ENCODE peak calls at places on chromosomes 12 and 14, in ten cellular contexts. D, N, U, J, A, G, S, I, H and V are unnamed samples.

GRCh38 chr12:39571351-39571750 is 48.3 kb downstream of the ABCD2 start:
- DNase-seq in D (no peak), N (no peak), U (no peak), J (no peak), A (no peak), G (no peak), S (no peak), I (no peak), H (no peak), V (no peak)

GRCh38 chr12:59401862-59402261 is 194.0 kb upstream of the SLC16A7 start:
- DNase-seq in D (no peak), N (no peak), U (no peak), J (no peak), A (no peak), G (no peak), S (no peak), I (no peak), H (no peak), V (no peak)

GRCh38 chr12:90305379-90305778 is 596.7 kb upstream of the ATP2B1 start:
- DNase-seq in D (no peak), N (no peak), U (no peak), J (no peak), A (no peak), G (no peak), S (no peak), I (no peak), H (no peak), V (no peak)

GRCh38 chr14:54738009-54738408 is 164.6 kb downstream of the GCH1 start:
- DNase-seq in D (no peak), N (no peak), U (no peak), J (no peak), A (no peak), G (peak; percentile 16), S (no peak), I (no peak), H (no peak), V (no peak)

GRCh38 chr14:55297611-55298323 is 26.5 kb downstream of the FBXO34 start:
- DNase-seq in D (peak; percentile 64), N (no peak), U (no peak), J (no peak), A (no peak), G (peak; percentile 69), S (no peak), I (no peak), H (peak; percentile 8), V (peak; percentile 46)

GRCh38 chr14:20630340-20631022 is 11.0 kb downstream of the OR6S1 start:
- DNase-seq in D (peak; percentile 65), N (peak; percentile 18), U (no peak), J (peak; percentile 57), A (no peak), G (peak; percentile 84), S (peak; percentile 49), I (no peak), H (peak; percentile 34), V (peak; percentile 61)

GRCh38 chr14:89540009-89540829 is 123.2 kb upstream of the FOXN3 start:
- DNase-seq in D (no peak), N (peak; percentile 15), U (no peak), J (peak; percentile 74), A (no peak), G (no peak), S (no peak), I (no peak), H (no peak), V (no peak)

GRCh38 chr14:104319489-104320241 is 181.3 kb downstream of the KIF26A start:
- DNase-seq in D (no peak), N (no peak), U (no peak), J (no peak), A (no peak), G (no peak), S (no peak), I (peak; percentile 45), H (no peak), V (no peak)

GRCh38 chr14:61710853-61711817 is 15.8 kb downstream of the HIF1A start:
- DNase-seq in D (no peak), N (no peak), U (no peak), J (peak; percentile 37), A (no peak), G (peak; percentile 34), S (no peak), I (no peak), H (no peak), V (no peak)

GRCh38 chr14:61718039-61718438 is 22.7 kb downstream of the HIF1A start:
- DNase-seq in D (no peak), N (no peak), U (no peak), J (no peak), A (no peak), G (no peak), S (no peak), I (no peak), H (no peak), V (no peak)

GRCh38 chr14:61716956-61717355 is 21.6 kb downstream of the HIF1A start:
- DNase-seq in D (no peak), N (no peak), U (no peak), J (peak; percentile 63), A (no peak), G (no peak), S (no peak), I (no peak), H (no peak), V (no peak)

GRCh38 chr14:61713724-61714437 is 18.6 kb downstream of the HIF1A start:
- DNase-seq in D (no peak), N (no peak), U (no peak), J (no peak), A (no peak), G (no peak), S (no peak), I (no peak), H (no peak), V (no peak)

GRCh38 chr14:61712137-61712536 is 16.8 kb downstream of the HIF1A start:
- DNase-seq in D (no peak), N (no peak), U (no peak), J (peak; percentile 23), A (no peak), G (no peak), S (no peak), I (no peak), H (no peak), V (no peak)
- H3K4me3 ChIP-seq in D (no peak overlapping the region), N (no peak overlapping the region), U (no peak overlapping the region), J (peak overlapping the region; percentile 21), A (no peak overlapping the region), G (no peak overlapping the region), S (no peak overlapping the region), I (no peak overlapping the region), H (no peak overlapping the region), V (no peak overlapping the region)

GRCh38 chr12:462936-463705 is 3.4 kb downstream of the B4GALNT3 start:
- DNase-seq in D (no peak), N (no peak), U (no peak), J (no peak), A (no peak), G (no peak), S (no peak), I (no peak), H (peak; percentile 30), V (no peak)

GRCh38 chr12:459050-459429 is 699 bp upstream of the B4GALNT3 start:
- DNase-seq in D (no peak), N (no peak), U (no peak), J (no peak), A (no peak), G (no peak), S (no peak), I (no peak), H (no peak), V (no peak)

GRCh38 chr12:459430-460258 is at the start of gene B4GALNT3:
- DNase-seq in D (peak; percentile 28), N (no peak), U (no peak), J (no peak), A (peak; percentile 47), G (peak; percentile 14), S (peak; percentile 56), I (peak; percentile 87), H (peak; percentile 37), V (no peak)

GRCh38 chr12:460301-461230 is 827 bp downstream of the B4GALNT3 start:
- DNase-seq in D (peak; percentile 28), N (no peak), U (no peak), J (no peak), A (no peak), G (peak; percentile 41), S (no peak), I (peak; percentile 86), H (peak; percentile 41), V (no peak)

DNA sequence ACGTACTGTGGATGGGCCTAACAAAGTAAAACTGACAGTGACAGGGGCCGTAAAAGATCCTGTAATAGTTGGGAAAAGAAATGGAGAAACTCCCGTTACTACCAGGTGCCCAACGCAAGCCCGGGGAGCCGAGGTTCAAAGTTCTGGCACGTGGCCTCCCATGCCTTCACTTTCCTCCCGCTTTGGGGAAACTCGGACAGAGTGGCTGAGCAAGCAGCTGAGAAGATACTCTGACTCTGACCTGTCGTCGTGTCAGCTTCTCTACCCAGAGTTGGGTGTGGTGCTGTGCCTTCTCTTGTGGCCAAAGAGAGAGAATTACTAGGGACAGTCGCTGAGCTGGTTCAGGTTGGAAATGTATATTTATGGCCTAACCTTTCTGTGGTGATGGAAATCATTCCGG is 1.7 kb downstream of the B4GALNT3 start:
- DNase-seq in D (peak; percentile 65), N (no peak), U (no peak), J (no peak), A (no peak), G (no peak), S (no peak), I (no peak), H (no peak), V (no peak)
- H3K4me3 ChIP-seq in D (no peak overlapping the region), N (no peak overlapping the region), U (no peak overlapping the region), J (no peak overlapping the region), A (peak overlapping the region; percentile 65), G (no peak overlapping the region), S (no peak overlapping the region), I (no peak overlapping the region), H (no peak overlapping the region), V (no peak overlapping the region)

GRCh38 chr12:16606201-16606849 is 363 bp upstream of the LMO3 start:
- DNase-seq in D (peak; percentile 6), N (peak; percentile 8), U (peak; percentile 86), J (peak; percentile 31), A (peak; percentile 84), G (peak; percentile 48), S (no peak), I (peak; percentile 68), H (no peak), V (no peak)

GRCh38 chr12:16606117-16606200 is at the start of gene LMO3:
- DNase-seq in D (no peak), N (no peak), U (no peak), J (no peak), A (no peak), G (no peak), S (no peak), I (no peak), H (no peak), V (no peak)

GRCh38 chr12:16605666-16606116 is 271 bp downstream of the LMO3 start:
- DNase-seq in D (no peak), N (peak; percentile 11), U (no peak), J (peak; percentile 14), A (no peak), G (peak; percentile 18), S (no peak), I (peak; percentile 27), H (no peak), V (no peak)

GRCh38 chr12:16607895-16608294 is 1.9 kb upstream of the LMO3 start:
- DNase-seq in D (no peak), N (no peak), U (no peak), J (no peak), A (no peak), G (no peak), S (no peak), I (no peak), H (no peak), V (no peak)

DNA sequence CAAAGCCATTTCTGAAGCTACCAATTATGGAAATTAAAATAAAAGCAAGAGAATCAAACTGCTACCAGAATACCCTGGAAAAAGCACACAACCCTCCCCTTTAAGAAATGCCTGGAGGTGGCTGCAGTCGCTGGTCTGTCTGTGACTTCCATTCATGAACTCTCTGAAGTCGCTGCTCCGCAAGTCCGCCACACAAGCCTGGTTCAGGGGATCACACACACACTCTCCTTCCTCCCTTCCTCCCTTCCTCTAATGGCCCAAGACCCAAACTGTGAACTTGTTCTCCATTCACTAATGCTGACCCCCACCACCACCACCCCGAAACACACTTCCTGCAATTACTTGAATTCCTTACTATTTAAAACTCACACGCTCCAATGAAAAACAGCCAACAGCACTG is 974 bp upstream of the LMO3 start:
- DNase-seq in D (no peak), N (no peak), U (no peak), J (no peak), A (no peak), G (no peak), S (no peak), I (no peak), H (no peak), V (no peak)
- H3K4me3 ChIP-seq in D (no peak overlapping the region), N (peak overlapping the region; percentile 63), U (no peak overlapping the region), J (no peak overlapping the region), A (peak overlapping the region; percentile 72), G (peak overlapping the region; percentile 47), S (no peak overlapping the region), I (peak overlapping the region; percentile 26), H (no peak overlapping the region), V (no peak overlapping the region)

DNA sequence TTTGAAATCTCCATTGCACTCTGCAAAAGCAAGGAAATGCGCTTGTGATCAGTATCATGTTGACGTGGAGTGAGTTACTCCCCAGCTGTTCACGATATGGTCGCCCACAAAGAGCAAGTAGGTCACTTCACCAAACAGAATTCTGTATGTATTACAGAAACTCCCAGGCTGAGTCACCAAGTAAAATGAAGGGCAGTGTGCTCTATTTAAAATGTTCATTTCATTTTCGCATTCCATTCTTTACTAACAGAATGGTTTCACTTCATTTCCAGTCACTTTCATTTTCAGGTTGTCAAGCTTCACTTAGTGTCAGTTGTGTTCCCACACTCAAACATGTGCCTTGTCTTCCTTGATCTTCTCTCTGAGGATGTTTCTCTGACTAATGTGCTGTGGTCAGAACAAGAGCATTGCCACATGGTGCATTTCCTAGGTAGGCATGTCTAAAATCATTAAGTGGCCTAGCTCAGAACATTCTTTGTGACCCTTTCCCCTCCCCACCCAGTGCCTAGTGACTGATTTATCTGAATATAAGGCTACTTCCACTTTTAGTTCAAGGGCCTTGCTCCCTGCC is 391.2 kb downstream of the RAD51B start:
- DNase-seq in D (peak; percentile 80), N (peak; percentile 96), U (no peak), J (peak; percentile 98), A (no peak), G (peak; percentile 95), S (no peak), I (no peak), H (peak; percentile 64), V (peak; percentile 94)
- H3K4me3 ChIP-seq in D (no peak overlapping the region), N (peak overlapping the region; percentile 13), U (no peak overlapping the region), J (no peak overlapping the region), A (no peak overlapping the region), G (peak overlapping the region; percentile 32), S (no peak overlapping the region), I (no peak overlapping the region), H (peak overlapping the region; percentile 43), V (no peak overlapping the region)